ENCODE peak calls at places on chromosome 20, in seven cellular contexts. F, T, Y, H, X, I and M are unnamed samples.

GRCh38 chr20:5696011-5696559 is 54.1 kb upstream of the SHLD1 start:
- DNase-seq in Y (no peak), X (no peak), F (no peak), T (peak; percentile 53), H (peak; percentile 28), I (peak; percentile 99), M (peak; percentile 1)

GRCh38 chr20:25054133-25054820 is 3.7 kb downstream of the ACSS1 start:
- DNase-seq in T (no peak), H (peak; percentile 22), Y (no peak), X (no peak), F (no peak), I (no peak), M (no peak)

GRCh38 chr20:25007491-25008305 is 15.1 kb upstream of the APMAP start:
- DNase-seq in X (peak; percentile 43), F (no peak), Y (no peak), H (no peak), T (no peak), I (no peak), M (no peak)

GRCh38 chr20:10565922-10566897 is 107.6 kb downstream of the JAG1 start:
- DNase-seq in H (no peak), I (peak; percentile 46), Y (no peak), F (no peak), X (no peak), T (no peak), M (no peak)

GRCh38 chr20:58697201-58697866 is 4.7 kb downstream of the NPEPL1 start:
- DNase-seq in H (no peak), T (no peak), F (no peak), Y (no peak), I (no peak), X (no peak), M (no peak)

GRCh38 chr20:51373713-51374481 is 168.6 kb downstream of the NFATC2 start:
- DNase-seq in H (peak; percentile 85), X (no peak), T (peak; percentile 43), Y (no peak), I (no peak), F (no peak), M (no peak)

GRCh38 chr20:10047427-10047826 is 12.6 kb downstream of the ANKEF1 start:
- DNase-seq in X (no peak), I (peak; percentile 1), Y (no peak), H (no peak), T (peak; percentile 17), F (no peak), M (no peak)

GRCh38 chr20:1646975-1647431 is 10.6 kb downstream of the SIRPG start:
- DNase-seq in X (no peak), I (no peak), F (no peak), Y (no peak), H (no peak), T (no peak), M (no peak)

GRCh38 chr20:53413188-53413631 is 180.4 kb downstream of the ZNF217 start:
- DNase-seq in F (peak; percentile 83), X (no peak), I (no peak), T (no peak), Y (no peak), H (peak; percentile 73), M (no peak)

GRCh38 chr20:41617059-41617921 is 887 bp downstream of the CHD6 start:
- DNase-seq in Y (no peak), T (peak; percentile 32), H (no peak), I (peak; percentile 32), F (peak; percentile 77), X (no peak), M (no peak)

GRCh38 chr20:51700809-51701285 is 67.3 kb downstream of the ATP9A start:
- DNase-seq in Y (no peak), T (peak; percentile 39), X (no peak), F (no peak), I (peak; percentile 45), H (no peak), M (no peak)

GRCh38 chr20:32437391-32438074 is 79.4 kb downstream of the ASXL1 start:
- DNase-seq in H (no peak), F (no peak), I (no peak), Y (no peak), T (no peak), X (no peak), M (no peak)

GRCh38 chr20:53215166-53215565 is 243.0 kb downstream of the TSHZ2 start:
- DNase-seq in F (no peak), X (no peak), I (no peak), Y (no peak), T (no peak), H (no peak), M (no peak)

GRCh38 chr20:52168116-52168515 is 23.5 kb downstream of the ZFP64 start:
- DNase-seq in X (no peak), F (no peak), I (no peak), T (peak; percentile 6), H (no peak), Y (no peak), M (no peak)

GRCh38 chr20:10551732-10552724 is 116.9 kb downstream of the SLX4IP start:
- DNase-seq in I (no peak), H (no peak), Y (no peak), X (no peak), T (no peak), F (no peak), M (no peak)

GRCh38 chr20:13526551-13526950 is 112.2 kb downstream of the TASP1 start:
- DNase-seq in Y (no peak), I (peak; percentile 29), T (no peak), F (no peak), X (no peak), H (no peak), M (no peak)

GRCh38 chr20:47502271-47502730 is 614 bp downstream of the NCOA3 start:
- DNase-seq in H (no peak), I (peak; percentile 8), Y (no peak), F (peak; percentile 82), T (peak; percentile 11), X (no peak), M (no peak)

GRCh38 chr20:57996936-57997629 is 231.4 kb downstream of the ANKRD60 start:
- DNase-seq in X (no peak), H (no peak), F (no peak), I (no peak), Y (peak; percentile 44), T (peak; percentile 85), M (peak; percentile 53)

GRCh38 chr20:15091417-15092017 is 754.1 kb upstream of the FLRT3 start:
- DNase-seq in Y (no peak), I (no peak), F (no peak), H (no peak), T (no peak), X (no peak), M (no peak)

GRCh38 chr20:50799176-50799889 is 4.5 kb downstream of the BCAS4 start:
- DNase-seq in T (no peak), F (no peak), Y (no peak), I (no peak), H (no peak), X (no peak), M (no peak)

GRCh38 chr20:4490595-4491280 is 231.0 kb upstream of the PRND start:
- DNase-seq in I (peak; percentile 41), H (no peak), T (no peak), F (no peak), X (no peak), Y (no peak), M (no peak)

GRCh38 chr20:3904857-3905256 is 15.7 kb downstream of the PANK2 start:
- DNase-seq in Y (no peak), F (no peak), I (no peak), T (no peak), H (no peak), X (no peak), M (no peak)

GRCh38 chr20:38337561-38338140 is 8.6 kb upstream of the LBP start:
- DNase-seq in X (no peak), Y (no peak), T (no peak), H (no peak), F (no peak), I (no peak), M (no peak)
- TF ChIP-seq CTCF in X (no peak), Y (peak; percentile 51), T (peak; percentile 22), H (no peak), F (no peak), I (peak; percentile 31), M (peak; percentile 27)

GRCh38 chr20:46172961-46173536 is 54.9 kb downstream of the CD40 start:
- DNase-seq in T (no peak), H (no peak), Y (no peak), X (no peak), I (no peak), F (no peak), M (no peak)

GRCh38 chr20:46174469-46175126 is 56.5 kb downstream of the CD40 start:
- DNase-seq in T (peak; percentile 42), F (peak; percentile 92), X (peak; percentile 62), Y (peak; percentile 4), I (peak; percentile 22), H (peak; percentile 75), M (no peak)

GRCh38 chr20:46176744-46177378 is 58.7 kb downstream of the CD40 start:
- DNase-seq in Y (no peak), T (no peak), I (no peak), F (no peak), X (no peak), H (no peak), M (no peak)

GRCh38 chr20:46173652-46174468 is 55.7 kb downstream of the CD40 start:
- DNase-seq in F (no peak), H (no peak), X (no peak), T (no peak), Y (no peak), I (no peak), M (no peak)

GRCh38 chr20:46175127-46175494 is 57.0 kb downstream of the CD40 start:
- DNase-seq in F (no peak), Y (no peak), H (no peak), X (no peak), I (no peak), T (no peak), M (no peak)
- H3K4me3 ChIP-seq in F (no peak overlapping the region), Y (no peak overlapping the region), H (no peak overlapping the region), X (no peak overlapping the region), I (no peak overlapping the region), T (no peak overlapping the region), M (no peak overlapping the region)

DNA sequence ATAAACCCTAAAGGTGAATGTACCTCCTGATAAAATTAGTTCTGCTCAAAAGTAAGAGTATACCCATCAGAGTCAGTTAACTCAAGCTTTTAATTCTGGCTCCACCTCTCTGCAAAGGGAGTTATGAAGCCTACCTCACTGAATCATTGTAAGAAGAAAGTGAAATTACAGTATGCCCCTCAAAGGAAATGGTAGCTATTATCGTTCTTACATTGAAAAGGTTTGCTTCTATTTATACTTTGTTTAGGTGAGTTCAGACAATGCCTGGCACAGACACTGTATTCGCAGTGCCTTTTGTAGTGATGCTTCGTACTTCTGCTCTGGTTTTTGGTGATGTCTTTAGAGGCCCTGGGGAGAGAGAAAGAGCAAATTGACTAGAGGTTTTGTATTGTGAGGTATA is 10.3 kb upstream of the MROH8 start:
- DNase-seq in X (no peak), F (no peak), H (no peak), Y (no peak), T (no peak), I (no peak), M (no peak)
- H3K36me3 ChIP-seq in X (no peaks in the 10 kb centered on the region), F (peaks cover 59% of the 10 kb centered on the region), H (peaks cover 79% of the 10 kb centered on the region), Y (no peaks in the 10 kb centered on the region), T (peaks cover 6% of the 10 kb centered on the region), I (peaks cover 24% of the 10 kb centered on the region), M (peaks cover 7% of the 10 kb centered on the region)

DNA sequence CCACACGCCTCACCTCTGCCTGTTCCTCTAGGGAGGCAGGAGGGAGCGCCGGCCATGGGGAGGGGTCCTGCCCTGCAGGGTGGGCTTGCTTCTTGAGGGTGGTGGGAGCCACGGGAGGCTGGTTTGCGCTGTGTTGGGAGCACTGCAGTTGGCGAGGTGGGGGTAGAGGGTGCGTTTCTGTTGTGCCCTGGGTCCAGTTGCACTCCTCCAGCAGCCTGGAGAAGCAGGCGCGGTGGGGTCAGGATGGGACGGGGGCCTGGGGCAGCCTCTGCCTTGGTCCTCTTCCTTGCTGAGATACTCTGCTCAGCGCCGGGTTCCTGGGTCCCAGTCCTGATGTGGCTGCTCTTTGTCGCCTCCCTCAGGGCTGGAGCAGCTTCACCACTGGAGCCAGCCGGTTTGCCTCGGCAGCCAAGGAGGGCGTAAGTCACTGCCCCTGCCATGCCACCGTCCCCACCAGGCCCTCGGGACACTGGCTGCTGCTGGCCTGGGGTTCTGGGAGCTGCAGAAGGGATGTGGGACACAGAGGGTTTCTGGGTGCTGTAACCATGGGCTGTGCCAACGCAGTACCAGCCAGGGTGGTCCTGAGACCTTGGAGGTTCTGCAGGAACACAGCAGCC is 8.4 kb downstream of the ARFGAP1 start:
- DNase-seq in Y (no peak), X (no peak), T (no peak), I (no peak), F (peak; percentile 67), H (no peak), M (no peak)
- TF ChIP-seq CTCF in Y (peak; percentile 52), X (no peak), T (no peak), I (peak; percentile 37), F (no peak), H (no peak), M (peak; percentile 29)